ENCODE peak calls at places on chromosomes 2 and 18, in four cellular contexts. One of them, this sample, is unnamed.

GRCh38 chr2:168920504-168921157 is 19.5 kb downstream of the G6PC2 start:
- DNase-seq in IMR-90: peak
- DNase-seq in vagina: no peak
- DNase-seq in body of pancreas: no peak
- DNase-seq in this sample: no peak

GRCh38 chr2:70565039-70565731 is 11.6 kb upstream of the TGFA start:
- DNase-seq in body of pancreas: no peak
- DNase-seq in vagina: no peak
- DNase-seq in IMR-90: no peak
- DNase-seq in this sample: no peak

GRCh38 chr2:21372654-21373053 is 248.9 kb downstream of the TDRD15 start:
- DNase-seq in vagina: no peak
- DNase-seq in IMR-90: peak
- DNase-seq in body of pancreas: no peak
- DNase-seq in this sample: no peak

GRCh38 chr2:50347355-50348044 is 684.4 kb downstream of the NRXN1 start:
- DNase-seq in IMR-90: no peak
- DNase-seq in body of pancreas: no peak
- DNase-seq in vagina: no peak
- DNase-seq in this sample: no peak

GRCh38 chr2:233270951-233271350 is 19.5 kb downstream of the ATG16L1 start:
- DNase-seq in IMR-90: no peak
- DNase-seq in body of pancreas: no peak
- DNase-seq in vagina: no peak
- DNase-seq in this sample: no peak

GRCh38 chr2:45857848-45858520 is 206.5 kb downstream of the PRKCE start:
- DNase-seq in IMR-90: no peak
- DNase-seq in vagina: no peak
- DNase-seq in body of pancreas: peak
- DNase-seq in this sample: peak

GRCh38 chr18:55658598-55658997 is 70.6 kb upstream of the TCF4 start:
- DNase-seq in vagina: no peak
- DNase-seq in body of pancreas: no peak
- DNase-seq in IMR-90: no peak
- DNase-seq in this sample: no peak

GRCh38 chr2:232993231-232993821 is 19.7 kb downstream of the NGEF start:
- DNase-seq in IMR-90: no peak
- DNase-seq in body of pancreas: no peak
- DNase-seq in vagina: no peak
- DNase-seq in this sample: no peak

GRCh38 chr2:39689876-39690275 is 24.2 kb downstream of the TMEM178A start:
- DNase-seq in IMR-90: no peak
- DNase-seq in vagina: no peak
- DNase-seq in body of pancreas: no peak
- DNase-seq in this sample: no peak

GRCh38 chr2:37599688-37600525 is 71.5 kb downstream of the CDC42EP3 start:
- DNase-seq in vagina: no peak
- DNase-seq in body of pancreas: peak
- DNase-seq in IMR-90: no peak
- DNase-seq in this sample: peak

DNA sequence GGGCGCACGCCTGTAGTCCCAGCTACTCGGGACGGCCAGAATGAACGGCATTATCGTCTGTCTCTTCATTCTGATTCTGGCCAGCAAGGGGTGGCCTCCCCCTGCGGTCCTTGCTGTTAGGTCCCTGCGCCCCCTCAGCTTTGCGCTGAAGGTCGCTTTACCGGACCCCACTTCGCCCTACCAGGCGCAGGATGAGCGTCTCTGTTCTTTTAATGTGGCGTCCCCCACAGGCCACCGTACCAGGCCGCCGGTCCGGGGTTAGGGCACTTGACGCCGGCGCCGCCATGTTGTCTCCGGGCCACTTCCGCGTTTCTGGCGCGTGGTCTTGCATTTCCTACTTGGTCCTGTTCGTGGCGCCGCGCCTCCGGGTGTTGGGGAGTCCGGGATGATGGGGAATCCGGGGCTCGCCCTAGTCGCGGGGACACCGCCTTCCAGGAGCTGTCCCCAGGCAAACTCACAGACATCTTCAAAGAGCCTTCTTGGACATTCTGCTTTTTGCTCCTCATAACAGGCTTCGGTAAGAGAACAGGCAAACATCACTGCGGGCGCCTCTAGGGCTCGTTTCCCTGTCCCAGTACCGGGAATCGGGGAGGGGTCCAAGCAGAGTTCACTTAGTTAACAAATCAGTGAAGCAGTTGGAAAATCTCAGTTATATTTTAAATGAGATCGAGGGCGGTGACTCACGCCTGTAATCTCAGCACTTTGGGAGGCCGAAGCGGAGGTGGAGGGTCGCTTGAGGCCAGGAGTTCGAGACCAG is 8.5 kb upstream of the NARS1 start:
- DNase-seq in vagina: peak
- DNase-seq in body of pancreas: peak
- DNase-seq in IMR-90: peak
- DNase-seq in this sample: peak
- TF ChIP-seq POLR2A in vagina: no peak
- TF ChIP-seq POLR2A in body of pancreas: no peak
- TF ChIP-seq POLR2A in IMR-90: peak
- TF ChIP-seq POLR2A in this sample: peak

GRCh38 chr2:6526093-6526824 is 339.4 kb downstream of the CMPK2 start:
- DNase-seq in vagina: no peak
- DNase-seq in IMR-90: no peak
- DNase-seq in body of pancreas: peak
- DNase-seq in this sample: no peak
- TF ChIP-seq CTCF in vagina: no peak
- TF ChIP-seq CTCF in IMR-90: no peak
- TF ChIP-seq CTCF in body of pancreas: peak
- TF ChIP-seq CTCF in this sample: no peak

GRCh38 chr2:65430515-65431416 is 1.6 kb downstream of the SPRED2 start:
- DNase-seq in IMR-90: peak
- DNase-seq in vagina: no peak
- DNase-seq in body of pancreas: peak
- DNase-seq in this sample: peak
- TF ChIP-seq POLR2A in IMR-90: no peak
- TF ChIP-seq POLR2A in vagina: no peak
- TF ChIP-seq POLR2A in body of pancreas: peak
- TF ChIP-seq POLR2A in this sample: peak

GRCh38 chr2:148000095-148000494 is 20.4 kb downstream of the ORC4 start:
- DNase-seq in body of pancreas: no peak
- DNase-seq in vagina: no peak
- DNase-seq in IMR-90: no peak
- DNase-seq in this sample: no peak
- TF ChIP-seq CTCF in body of pancreas: no peak
- TF ChIP-seq CTCF in vagina: no peak
- TF ChIP-seq CTCF in IMR-90: no peak
- TF ChIP-seq CTCF in this sample: no peak

DNA sequence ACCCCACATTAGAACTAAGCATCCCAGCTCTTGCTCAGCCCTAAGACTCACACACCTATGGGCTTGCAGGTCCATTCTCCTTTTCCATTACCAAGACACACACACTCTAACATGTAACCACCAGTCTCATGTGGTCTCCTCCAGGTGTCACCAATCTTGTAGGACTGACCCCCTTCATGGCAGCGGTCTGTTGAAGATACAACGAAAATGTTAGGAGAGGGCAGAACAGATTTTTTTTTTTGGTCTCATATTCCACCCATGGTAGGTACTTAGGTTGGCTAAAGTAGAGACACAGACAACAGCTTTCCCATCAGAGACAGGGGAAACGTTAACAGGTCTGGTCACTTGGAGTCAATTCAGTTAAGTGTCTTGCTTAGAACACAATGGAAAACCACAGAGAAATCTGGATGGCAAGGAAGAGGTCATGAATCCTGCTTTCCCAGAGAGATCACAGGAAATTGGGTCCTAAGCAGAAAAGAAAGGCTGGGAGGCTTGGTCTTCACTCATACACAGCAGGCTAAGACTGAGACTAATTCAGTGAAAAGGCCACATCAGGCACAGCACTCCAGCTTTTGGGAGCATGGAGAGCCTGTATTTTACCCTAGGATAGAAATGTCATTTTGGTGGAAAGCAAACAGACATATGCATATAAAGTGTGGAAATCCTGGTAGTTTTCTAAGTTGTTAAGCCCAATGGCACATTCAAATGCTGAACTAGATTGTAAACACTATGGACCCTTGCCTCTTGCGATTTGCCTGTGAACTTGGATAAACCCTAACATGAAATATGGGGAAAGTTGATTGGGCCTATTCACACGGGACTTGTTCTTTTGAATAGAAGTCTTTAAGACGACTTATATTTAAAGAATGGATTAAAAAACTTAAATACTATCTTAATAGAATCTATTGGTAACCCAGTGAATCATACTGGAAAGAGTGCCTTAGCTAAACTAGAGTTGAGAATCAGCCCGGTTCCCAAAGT is 3.8 kb downstream of the FN1 start:
- DNase-seq in IMR-90: no peak
- DNase-seq in body of pancreas: no peak
- DNase-seq in vagina: no peak
- DNase-seq in this sample: no peak
- TF ChIP-seq POLR2A in IMR-90: no peak
- TF ChIP-seq POLR2A in body of pancreas: no peak
- TF ChIP-seq POLR2A in vagina: no peak
- TF ChIP-seq POLR2A in this sample: no peak

DNA sequence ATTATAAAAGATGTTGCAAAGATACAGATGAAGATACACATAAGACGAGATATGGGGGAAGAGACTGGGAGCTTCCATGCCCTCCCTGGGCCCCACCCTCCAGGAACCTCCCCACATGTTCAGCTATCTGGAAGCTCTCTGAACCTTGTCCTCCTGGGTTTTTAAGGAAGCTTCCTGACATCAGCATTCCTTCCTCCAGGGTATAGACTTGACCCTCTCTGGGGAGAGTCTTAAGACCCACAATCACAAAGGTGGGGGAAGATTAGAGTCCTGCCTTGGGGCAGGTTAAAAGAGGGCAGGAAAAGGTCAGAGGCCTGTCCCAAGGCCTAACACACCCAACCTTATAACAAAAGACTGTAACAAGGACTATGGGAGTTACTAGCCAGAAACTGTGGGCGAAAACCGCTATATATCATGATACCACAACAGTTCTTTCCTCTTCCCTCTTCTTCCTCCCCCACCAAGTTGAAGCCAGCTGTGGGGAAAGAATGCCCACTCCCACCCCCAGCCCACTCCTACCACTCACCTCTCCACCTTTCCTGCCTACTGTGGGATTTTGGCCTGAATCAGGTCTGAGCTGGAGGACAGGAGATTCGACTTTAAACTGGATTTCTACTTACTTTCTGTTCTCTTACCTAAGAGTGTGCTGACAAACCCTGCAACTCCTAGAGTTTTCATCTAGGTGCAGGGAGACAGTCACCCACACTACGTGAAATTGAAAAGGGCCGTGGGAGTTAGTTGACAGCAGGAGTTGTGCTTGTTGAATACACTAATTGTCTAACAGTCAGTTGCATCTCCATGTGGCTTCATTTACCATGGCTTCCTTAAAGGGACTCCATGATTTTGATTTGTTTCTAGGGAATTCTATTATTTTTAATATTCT is 105.0 kb downstream of the LAMA3 start:
- DNase-seq in vagina: peak
- DNase-seq in IMR-90: no peak
- DNase-seq in body of pancreas: no peak
- DNase-seq in this sample: no peak
- TF ChIP-seq CTCF in vagina: no peak
- TF ChIP-seq CTCF in IMR-90: no peak
- TF ChIP-seq CTCF in body of pancreas: no peak
- TF ChIP-seq CTCF in this sample: no peak